ENCODE peak calls at places on chromosome 14, in eight cellular contexts. M is mammary epithelial cell; Y is kidney; J is PC-9; P is CD4-positive, alpha-beta T cell; X is A549; Q is mucosa of descending colon; O is right lobe of liver. N is an unnamed sample. For H3K9me3, the result is how much of the 10 kb centered on the place peaks cover.

GRCh38 chr14:88599321-88599720 is 36.5 kb downstream of the ZC3H14 start:
- DNase-seq in M (no peak), Y (no peak), J (no peak), P (no peak), X (no peak), Q (no peak), O (no peak), N (no peak)

GRCh38 chr14:35159742-35160409 is 37.5 kb downstream of the PRORP start:
- DNase-seq in M (peak), Y (no peak), J (peak), P (no peak), X (peak), Q (no peak), O (no peak), N (no peak)

GRCh38 chr14:41285193-41285748 is 321.4 kb upstream of the LRFN5 start:
- DNase-seq in M (peak), Y (no peak), J (peak), P (no peak), X (no peak), Q (no peak), O (no peak), N (no peak)

GRCh38 chr14:21454843-21455550 is 926 bp downstream of the CHD8 start:
- DNase-seq in M (no peak), Y (no peak), J (no peak), P (no peak), X (no peak), Q (no peak), O (no peak), N (no peak)

GRCh38 chr14:51079085-51079484 is 15.8 kb downstream of the TRIM9 start:
- DNase-seq in M (peak), Y (no peak), J (no peak), P (no peak), X (no peak), Q (no peak), O (no peak), N (no peak)

GRCh38 chr14:21978999-21979314 is 305.3 kb upstream of the OR4E1 start:
- DNase-seq in M (no peak), Y (no peak), J (no peak), P (no peak), X (no peak), Q (no peak), O (no peak), N (no peak)

GRCh38 chr14:93945070-93945399 is 17.9 kb downstream of the FAM181A start:
- DNase-seq in M (no peak), Y (no peak), J (no peak), P (no peak), X (no peak), Q (no peak), O (no peak), N (no peak)

GRCh38 chr14:31243860-31244259 is 36.3 kb upstream of the HECTD1 start:
- DNase-seq in M (peak), Y (no peak), J (peak), P (no peak), X (no peak), Q (peak), O (no peak), N (no peak)

GRCh38 chr14:22026527-22026926 is 352.9 kb upstream of the OR4E1 start:
- DNase-seq in M (no peak), Y (no peak), J (no peak), P (no peak), X (no peak), Q (no peak), O (no peak), N (no peak)

GRCh38 chr14:50874842-50875241 is 3.0 kb downstream of the ABHD12B start:
- DNase-seq in M (no peak), Y (no peak), J (no peak), P (no peak), X (no peak), Q (no peak), O (no peak), N (no peak)

GRCh38 chr14:51236314-51236713 is 3.7 kb upstream of the TMX1 start:
- DNase-seq in M (peak), Y (no peak), J (no peak), P (no peak), X (no peak), Q (no peak), O (no peak), N (no peak)

GRCh38 chr14:68564826-68565760 is 227.8 kb downstream of the ZFP36L1 start:
- DNase-seq in M (peak), Y (no peak), J (peak), P (peak), X (no peak), Q (no peak), O (no peak), N (no peak)

GRCh38 chr14:106579084-106579483 is 1052.7 kb downstream of the TMEM121 start:
- DNase-seq in M (no peak), Y (no peak), J (no peak), P (no peak), X (no peak), Q (no peak), O (no peak), N (no peak)

GRCh38 chr14:106578479-106578878 is 1052.1 kb downstream of the TMEM121 start:
- DNase-seq in M (no peak), Y (no peak), J (no peak), P (no peak), X (no peak), Q (no peak), O (no peak), N (no peak)
- H3K9me3 ChIP-seq in M (under half), Y (under half), J (under half), P (under half), X (under half), Q (under half), O (under half), N (under half)

DNA sequence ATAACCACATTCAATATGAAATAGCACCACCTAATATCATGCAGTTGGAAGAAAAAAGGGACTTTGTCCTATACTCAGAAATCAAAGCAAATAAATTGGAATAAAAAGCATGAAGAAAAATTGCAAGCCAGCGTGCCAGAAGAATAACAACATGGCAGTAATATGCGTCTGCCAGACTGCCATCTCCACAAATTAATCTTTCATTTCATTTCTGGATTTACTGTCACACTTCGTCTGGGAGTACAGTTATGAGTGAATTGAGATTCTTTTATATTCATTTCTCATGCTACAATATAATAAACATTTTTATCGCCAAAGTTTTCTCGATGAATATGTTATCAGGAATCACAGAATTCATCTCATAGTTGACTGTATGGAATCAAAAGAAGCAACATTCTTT is 1327.7 kb upstream of the SEL1L start:
- DNase-seq in M (no peak), Y (no peak), J (no peak), P (no peak), X (no peak), Q (no peak), O (no peak), N (no peak)
- H3K9me3 ChIP-seq in M (under half), Y (under half), J (under half), P (under half), X (under half), Q (under half), O (under half), N (under half)

GRCh38 chr14:89600950-89601826 is 184.2 kb upstream of the FOXN3 start:
- DNase-seq in M (no peak), Y (no peak), J (no peak), P (no peak), X (no peak), Q (no peak), O (no peak), N (no peak)
- H3K9me3 ChIP-seq in M (under half), Y (under half), J (under half), P (under half), X (under half), Q (under half), O (under half), N (under half)

DNA sequence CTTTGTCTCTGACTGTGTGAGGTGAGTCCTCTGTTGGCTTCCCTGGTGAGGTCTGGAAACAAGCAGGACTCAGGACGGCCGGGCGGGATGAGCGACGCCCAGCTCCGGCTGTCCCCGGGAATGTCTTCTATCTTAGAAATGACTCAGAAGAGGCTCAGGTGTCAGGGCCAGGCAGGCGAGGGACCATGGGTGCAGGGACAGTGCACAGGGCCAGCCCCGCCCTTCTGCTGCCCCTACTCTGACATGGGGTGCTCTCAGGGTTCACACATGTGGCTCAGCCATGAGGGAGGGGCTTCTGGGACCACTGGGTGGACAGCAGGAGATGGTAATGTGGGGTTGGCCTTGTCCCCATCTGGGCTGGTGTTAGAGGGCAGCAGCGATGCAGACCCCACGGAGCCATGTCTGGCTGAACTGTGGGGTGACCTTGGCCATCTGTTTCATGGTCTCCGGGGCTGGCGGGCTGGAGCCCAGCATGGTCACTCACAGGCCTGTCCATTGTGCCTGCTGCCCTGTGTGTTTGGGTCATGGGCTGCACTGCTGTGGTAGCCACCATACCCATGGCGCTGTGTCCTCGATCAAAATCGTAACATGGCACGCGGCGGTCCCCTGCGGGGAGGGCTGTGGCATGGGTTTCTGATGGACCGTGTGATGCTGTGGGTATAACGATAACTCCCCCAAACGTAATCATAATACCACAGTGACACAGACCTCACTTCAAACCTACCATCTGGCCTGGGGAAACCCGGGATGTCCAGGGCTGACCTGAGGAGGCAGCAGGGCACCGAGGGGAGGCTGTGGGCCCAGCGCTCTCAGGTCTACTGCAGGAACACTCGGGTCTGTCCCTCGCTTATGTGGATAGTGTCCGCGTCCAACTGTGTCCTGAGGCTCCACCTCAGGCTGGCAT is 368.8 kb downstream of the TMEM121 start:
- DNase-seq in M (no peak), Y (peak), J (no peak), P (no peak), X (no peak), Q (peak), O (peak), N (no peak)
- H3K9me3 ChIP-seq in M (under half), Y (under half), J (under half), P (under half), X (under half), Q (under half), O (under half), N (under half)

DNA sequence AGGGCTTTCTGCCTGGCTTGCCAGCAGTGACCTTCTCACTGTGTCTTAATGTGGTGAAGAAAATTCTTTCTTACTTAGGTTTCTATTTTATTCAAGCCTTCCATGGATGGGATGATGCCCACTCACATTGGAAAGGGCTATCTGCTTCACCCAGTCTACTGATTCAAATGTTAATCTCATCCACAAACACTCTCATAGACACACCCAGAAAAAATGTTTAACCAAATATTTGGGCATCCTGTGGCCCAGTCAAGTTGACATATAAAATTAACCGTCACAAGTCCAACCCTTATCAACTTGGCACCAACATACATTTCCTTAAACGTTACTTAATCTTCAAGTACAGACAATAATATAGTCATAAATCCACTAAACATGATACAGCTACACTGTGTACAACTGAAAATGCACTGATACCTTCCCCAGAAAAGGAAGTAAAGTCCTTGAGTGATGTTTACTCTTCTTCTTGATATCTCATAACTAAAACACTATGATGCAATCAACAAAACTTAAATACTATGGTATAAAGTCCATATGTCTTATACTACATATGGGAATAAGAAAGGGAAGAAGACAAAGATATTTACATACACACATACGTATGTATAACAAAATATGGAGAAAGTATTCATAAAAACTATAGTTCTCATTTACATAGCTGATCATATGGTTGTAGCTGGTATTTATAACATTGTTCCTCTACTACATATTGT is 394.7 kb upstream of the NOVA1 start:
- DNase-seq in M (no peak), Y (no peak), J (no peak), P (no peak), X (no peak), Q (peak), O (no peak), N (no peak)
- H3K9me3 ChIP-seq in M (under half), Y (under half), J (under half), P (under half), X (under half), Q (under half), O (under half), N (under half)